ENCODE peak calls at places on chromosomes 16 and 17, in four cellular contexts. C is foreskin fibroblast, W is PC-3, L is astrocyte. U is an unnamed sample.

GRCh38 chr17:19502517-19502916 is 31.1 kb upstream of the SLC47A1 start:
- DNase-seq in L (no peak), W (no peak), C (no peak), U (no peak)

GRCh38 chr17:62627219-62627903 is at the start of gene MRC2:
- DNase-seq in L (peak), W (peak), C (peak), U (no peak)

GRCh38 chr17:7021993-7022778 is 664 bp upstream of the BCL6B start:
- DNase-seq in L (no peak), W (peak), C (peak), U (no peak)

GRCh38 chr17:34721326-34721725 is 141.9 kb downstream of the TMEM132E start:
- DNase-seq in W (peak), L (no peak), C (no peak), U (no peak)

GRCh38 chr17:1830288-1830687 is 483 bp downstream of the RPA1 start:
- DNase-seq in L (peak), W (peak), C (peak), U (no peak)

GRCh38 chr17:50845260-50846147 is 10.1 kb downstream of the WFIKKN2 start:
- DNase-seq in W (peak), L (peak), C (peak), U (no peak)

GRCh38 chr17:32486701-32487459 is at the start of gene CDK5R1:
- DNase-seq in L (peak), C (peak), W (peak), U (no peak)

GRCh38 chr16:4313563-4314531 is 2.0 kb upstream of the GLIS2 start:
- DNase-seq in L (no peak), C (peak), W (no peak), U (no peak)

GRCh38 chr16:89190150-89190958 is 10.0 kb downstream of the SLC22A31 start:
- DNase-seq in W (no peak), C (no peak), L (no peak), U (no peak)

GRCh38 chr17:82297804-82298537 is 19.4 kb downstream of the CD7 start:
- DNase-seq in W (peak), L (peak), C (peak), U (peak)

GRCh38 chr17:79616801-79617200 is 6.0 kb upstream of the RBFOX3 start:
- DNase-seq in L (no peak), W (no peak), C (no peak), U (no peak)

GRCh38 chr16:58280846-58281301 is 14.0 kb downstream of the PRSS54 start:
- DNase-seq in L (peak), C (no peak), W (peak), U (peak)

GRCh38 chr16:53517851-53518250 is 14.8 kb upstream of the AKTIP start:
- DNase-seq in C (no peak), W (no peak), L (no peak), U (no peak)

GRCh38 chr17:73191443-73192218 is 1.2 kb upstream of the COG1 start:
- DNase-seq in L (peak), W (peak), C (peak), U (peak)
- TF ChIP-seq CTCF in L (peak), W (peak), C (peak), U (peak)

DNA sequence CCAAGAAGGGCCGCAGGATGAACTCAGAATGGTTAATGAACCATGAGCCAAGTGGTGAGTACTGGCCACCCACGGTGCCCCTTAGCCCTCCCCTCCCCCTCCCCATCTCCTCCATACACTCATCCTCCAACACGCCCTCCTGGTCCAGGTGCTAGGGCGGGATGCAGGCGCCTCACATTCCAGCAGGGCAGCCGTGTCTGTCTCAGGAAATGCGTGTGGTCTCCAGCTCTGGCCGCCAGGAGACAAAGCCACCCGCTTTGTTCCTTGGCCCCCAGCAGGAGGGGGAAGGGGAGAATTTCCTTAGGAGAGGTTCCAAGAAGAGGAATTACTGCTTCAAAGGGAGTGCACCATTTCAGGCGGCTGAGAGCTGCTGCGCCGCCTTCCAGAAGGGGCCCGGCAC is 29.8 kb upstream of the RMI2 start:
- DNase-seq in C (no peak), W (peak), L (peak), U (no peak)
- TF ChIP-seq CTCF in C (no peak), W (no peak), L (peak), U (no peak)

DNA sequence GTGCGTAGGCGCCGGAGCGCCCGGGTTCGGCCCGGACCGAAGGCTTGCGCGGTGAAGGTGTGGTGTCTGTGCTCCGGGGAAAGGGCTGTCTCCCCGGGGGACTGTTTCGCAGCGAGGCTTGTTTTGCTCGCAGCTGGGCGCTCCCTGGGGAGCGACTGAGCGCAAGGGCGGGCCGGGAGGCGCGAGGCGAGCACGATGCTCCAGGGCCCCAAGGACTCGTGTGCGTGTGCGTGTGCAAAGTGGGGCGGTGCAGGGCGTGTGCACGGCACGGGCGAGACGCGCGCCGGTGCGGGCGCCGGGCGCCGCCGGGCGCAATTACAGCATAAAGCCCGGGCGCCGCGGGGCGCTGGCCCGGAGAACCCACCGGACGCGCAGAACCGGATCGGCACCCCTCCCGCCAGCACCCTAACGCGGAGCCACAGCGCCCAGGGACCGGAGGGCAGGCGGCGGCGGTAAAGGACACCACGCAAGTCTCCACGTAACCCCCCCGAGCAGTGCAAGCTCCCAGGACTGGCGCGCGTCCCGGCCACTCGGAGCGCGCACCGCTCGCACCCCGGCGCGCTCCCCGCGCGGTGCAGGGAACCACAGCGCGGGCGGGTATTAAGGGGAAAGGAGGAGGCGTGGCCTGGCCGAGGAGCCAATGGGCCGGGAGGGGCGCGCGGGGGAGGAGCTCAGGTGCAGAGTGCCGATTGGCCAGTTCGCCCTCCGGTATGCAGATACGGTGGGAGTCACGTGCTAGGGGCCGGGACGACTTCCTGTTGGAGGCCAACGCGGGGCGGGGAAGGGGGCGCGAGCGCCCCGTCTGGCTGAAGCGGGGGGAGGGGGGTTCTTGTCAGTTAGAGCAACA is at the start of gene TNRC6C:
- DNase-seq in W (peak), L (peak), C (peak), U (peak)
- TF ChIP-seq CTCF in W (no peak), L (no peak), C (no peak), U (no peak)

GRCh38 chr17:59565171-59565958 is at the start of gene DHX40:
- DNase-seq in C (peak), L (peak), W (peak), U (peak)

GRCh38 chr17:59558039-59558438 is 7.4 kb upstream of the DHX40 start:
- DNase-seq in W (no peak), C (no peak), L (no peak), U (no peak)

GRCh38 chr17:59565959-59566324 is 532 bp downstream of the DHX40 start:
- DNase-seq in L (peak), W (peak), C (peak), U (peak)

GRCh38 chr17:59558953-59559352 is 6.5 kb upstream of the DHX40 start:
- DNase-seq in L (no peak), W (peak), C (peak), U (no peak)

GRCh38 chr17:59561042-59561441 is 4.4 kb upstream of the DHX40 start:
- DNase-seq in L (no peak), W (peak), C (peak), U (no peak)
- TF ChIP-seq CTCF in L (peak), W (peak), C (peak), U (peak)